ENCODE peak calls at places on chromosomes 4 and X, in seven cellular contexts. One of them, this sample, is unnamed.

GRCh38 chr4:24002641-24002966 is 112.8 kb upstream of the PPARGC1A start:
- DNase-seq in ascending aorta: no peak
- DNase-seq in brain microvascular endothelial cell: no peak
- DNase-seq in left ventricle myocardium inferior: no peak
- DNase-seq in right atrium auricular region: no peak
- DNase-seq in WERI-Rb-1: no peak
- DNase-seq in CD8-positive, alpha-beta T cell: no peak
- DNase-seq in this sample: no peak

GRCh38 chr4:117385531-117385930 is 300.2 kb upstream of the TRAM1L1 start:
- DNase-seq in right atrium auricular region: no peak
- DNase-seq in brain microvascular endothelial cell: no peak
- DNase-seq in CD8-positive, alpha-beta T cell: no peak
- DNase-seq in ascending aorta: no peak
- DNase-seq in WERI-Rb-1: no peak
- DNase-seq in left ventricle myocardium inferior: no peak
- DNase-seq in this sample: no peak

GRCh38 chr4:81194286-81194685 is 20.7 kb downstream of the PRKG2 start:
- DNase-seq in left ventricle myocardium inferior: no peak
- DNase-seq in CD8-positive, alpha-beta T cell: no peak
- DNase-seq in WERI-Rb-1: no peak
- DNase-seq in right atrium auricular region: no peak
- DNase-seq in brain microvascular endothelial cell: no peak
- DNase-seq in ascending aorta: no peak
- DNase-seq in this sample: no peak

GRCh38 chr4:145805490-145805889 is 125.5 kb downstream of the C4orf51 start:
- DNase-seq in right atrium auricular region: no peak
- DNase-seq in brain microvascular endothelial cell: peak; percentile 91
- DNase-seq in left ventricle myocardium inferior: peak; percentile 22
- DNase-seq in CD8-positive, alpha-beta T cell: no peak
- DNase-seq in ascending aorta: no peak
- DNase-seq in WERI-Rb-1: no peak
- DNase-seq in this sample: peak; percentile 93

GRCh38 chrX:16671005-16671404 is 21.0 kb downstream of the S100G start:
- DNase-seq in ascending aorta: no peak
- DNase-seq in left ventricle myocardium inferior: no peak
- DNase-seq in right atrium auricular region: no peak
- DNase-seq in WERI-Rb-1: no peak
- DNase-seq in CD8-positive, alpha-beta T cell: peak; percentile 10
- DNase-seq in brain microvascular endothelial cell: peak; percentile 53
- DNase-seq in this sample: peak; percentile 74

GRCh38 chr4:23844961-23845360 is 44.9 kb downstream of the PPARGC1A start:
- DNase-seq in CD8-positive, alpha-beta T cell: no peak
- DNase-seq in WERI-Rb-1: no peak
- DNase-seq in ascending aorta: no peak
- DNase-seq in brain microvascular endothelial cell: no peak
- DNase-seq in left ventricle myocardium inferior: no peak
- DNase-seq in right atrium auricular region: no peak
- DNase-seq in this sample: no peak

GRCh38 chrX:96761566-96761965 is 76.9 kb downstream of the DIAPH2 start:
- DNase-seq in ascending aorta: no peak
- DNase-seq in right atrium auricular region: no peak
- DNase-seq in CD8-positive, alpha-beta T cell: no peak
- DNase-seq in brain microvascular endothelial cell: no peak
- DNase-seq in left ventricle myocardium inferior: no peak
- DNase-seq in WERI-Rb-1: no peak
- DNase-seq in this sample: no peak

GRCh38 chr4:7394681-7395451 is 39.9 kb downstream of the PSAPL1 start:
- DNase-seq in WERI-Rb-1: peak; percentile 86
- DNase-seq in CD8-positive, alpha-beta T cell: peak; percentile 4
- DNase-seq in right atrium auricular region: peak; percentile 46
- DNase-seq in ascending aorta: no peak
- DNase-seq in left ventricle myocardium inferior: no peak
- DNase-seq in brain microvascular endothelial cell: no peak
- DNase-seq in this sample: no peak

GRCh38 chr4:134327274-134328122 is 125.9 kb upstream of the PABPC4L start:
- DNase-seq in right atrium auricular region: no peak
- DNase-seq in left ventricle myocardium inferior: no peak
- DNase-seq in ascending aorta: no peak
- DNase-seq in CD8-positive, alpha-beta T cell: no peak
- DNase-seq in brain microvascular endothelial cell: no peak
- DNase-seq in WERI-Rb-1: no peak
- DNase-seq in this sample: no peak

GRCh38 chr4:17111436-17111835 is 213.0 kb upstream of the LDB2 start:
- DNase-seq in ascending aorta: no peak
- DNase-seq in WERI-Rb-1: no peak
- DNase-seq in right atrium auricular region: no peak
- DNase-seq in CD8-positive, alpha-beta T cell: no peak
- DNase-seq in brain microvascular endothelial cell: no peak
- DNase-seq in left ventricle myocardium inferior: no peak
- DNase-seq in this sample: no peak

GRCh38 chr4:174317531-174317930 is 33.8 kb downstream of the CEP44 start:
- DNase-seq in WERI-Rb-1: no peak
- DNase-seq in CD8-positive, alpha-beta T cell: no peak
- DNase-seq in brain microvascular endothelial cell: no peak
- DNase-seq in left ventricle myocardium inferior: no peak
- DNase-seq in ascending aorta: no peak
- DNase-seq in right atrium auricular region: no peak
- DNase-seq in this sample: peak; percentile 56

GRCh38 chr4:19194672-19195071 is 1057.0 kb upstream of the SLIT2 start:
- DNase-seq in CD8-positive, alpha-beta T cell: no peak
- DNase-seq in ascending aorta: no peak
- DNase-seq in brain microvascular endothelial cell: no peak
- DNase-seq in right atrium auricular region: no peak
- DNase-seq in left ventricle myocardium inferior: no peak
- DNase-seq in WERI-Rb-1: no peak
- DNase-seq in this sample: no peak

GRCh38 chrX:40380649-40381488 is 199.9 kb upstream of the ATP6AP2 start:
- DNase-seq in CD8-positive, alpha-beta T cell: no peak
- DNase-seq in ascending aorta: no peak
- DNase-seq in left ventricle myocardium inferior: no peak
- DNase-seq in brain microvascular endothelial cell: no peak
- DNase-seq in right atrium auricular region: no peak
- DNase-seq in WERI-Rb-1: peak; percentile 43
- DNase-seq in this sample: no peak

GRCh38 chr4:127622923-127623754 is 9.6 kb upstream of the INTU start:
- DNase-seq in brain microvascular endothelial cell: peak; percentile 29
- DNase-seq in CD8-positive, alpha-beta T cell: no peak
- DNase-seq in right atrium auricular region: no peak
- DNase-seq in WERI-Rb-1: no peak
- DNase-seq in ascending aorta: no peak
- DNase-seq in left ventricle myocardium inferior: peak; percentile 25
- DNase-seq in this sample: peak; percentile 43

GRCh38 chr4:154617820-154618317 is 5.4 kb upstream of the FGG start:
- DNase-seq in left ventricle myocardium inferior: no peak
- DNase-seq in CD8-positive, alpha-beta T cell: no peak
- DNase-seq in ascending aorta: no peak
- DNase-seq in brain microvascular endothelial cell: no peak
- DNase-seq in WERI-Rb-1: no peak
- DNase-seq in right atrium auricular region: no peak
- DNase-seq in this sample: no peak

GRCh38 chrX:11591712-11592351 is 73.9 kb downstream of the ARHGAP6 start:
- DNase-seq in ascending aorta: no peak
- DNase-seq in left ventricle myocardium inferior: no peak
- DNase-seq in CD8-positive, alpha-beta T cell: no peak
- DNase-seq in brain microvascular endothelial cell: no peak
- DNase-seq in WERI-Rb-1: no peak
- DNase-seq in right atrium auricular region: no peak
- DNase-seq in this sample: no peak

DNA sequence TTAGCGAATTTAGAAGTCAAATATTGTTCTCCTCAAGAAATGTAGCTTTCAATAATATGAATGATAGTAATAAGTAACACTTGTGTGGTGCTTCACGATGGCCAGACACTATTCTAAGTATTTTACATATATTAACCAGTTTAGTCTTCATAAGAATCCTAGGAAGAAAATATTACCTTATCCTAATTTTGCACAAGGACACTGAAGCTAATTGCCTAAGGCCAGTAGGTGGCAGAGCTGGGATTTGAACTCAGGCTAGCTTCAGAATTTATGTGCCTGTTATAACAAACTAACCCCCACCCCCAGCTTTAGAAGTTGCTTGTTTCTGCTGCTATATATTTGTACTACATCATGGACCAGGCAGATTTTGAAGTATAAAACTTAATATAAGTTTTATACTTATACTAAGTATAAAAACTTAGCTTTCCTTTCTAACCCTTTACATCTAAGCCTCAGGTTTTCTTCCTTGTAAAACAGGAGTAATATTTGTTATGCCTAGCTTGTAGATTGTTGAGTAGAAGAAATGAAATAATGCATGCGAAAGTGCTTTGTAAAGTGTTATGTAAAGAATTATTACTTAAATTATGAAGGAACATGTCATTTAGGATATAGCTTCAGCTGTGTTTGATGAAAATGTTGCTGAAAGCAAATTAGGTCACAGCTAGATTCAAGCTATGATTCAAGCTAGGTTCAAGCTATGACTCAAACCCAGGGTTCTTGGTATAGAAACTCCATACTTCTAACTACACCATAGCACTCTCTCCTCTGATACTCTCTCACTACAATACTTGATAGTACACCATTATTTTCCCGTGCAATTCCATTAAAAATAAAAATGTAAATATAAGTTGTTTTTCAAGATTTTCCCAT is 4.2 kb upstream of the CDS1 start:
- DNase-seq in left ventricle myocardium inferior: no peak
- DNase-seq in WERI-Rb-1: peak; percentile 46
- DNase-seq in ascending aorta: no peak
- DNase-seq in right atrium auricular region: no peak
- DNase-seq in CD8-positive, alpha-beta T cell: no peak
- DNase-seq in brain microvascular endothelial cell: peak; percentile 72
- DNase-seq in this sample: peak; percentile 72
- TF ChIP-seq CTCF in left ventricle myocardium inferior: peak; percentile 61
- TF ChIP-seq CTCF in WERI-Rb-1: peak; percentile 56
- TF ChIP-seq CTCF in ascending aorta: peak; percentile 13
- TF ChIP-seq CTCF in right atrium auricular region: peak; percentile 64
- TF ChIP-seq CTCF in CD8-positive, alpha-beta T cell: peak; percentile 14
- TF ChIP-seq CTCF in brain microvascular endothelial cell: peak; percentile 83
- TF ChIP-seq CTCF in this sample: peak; percentile 77

DNA sequence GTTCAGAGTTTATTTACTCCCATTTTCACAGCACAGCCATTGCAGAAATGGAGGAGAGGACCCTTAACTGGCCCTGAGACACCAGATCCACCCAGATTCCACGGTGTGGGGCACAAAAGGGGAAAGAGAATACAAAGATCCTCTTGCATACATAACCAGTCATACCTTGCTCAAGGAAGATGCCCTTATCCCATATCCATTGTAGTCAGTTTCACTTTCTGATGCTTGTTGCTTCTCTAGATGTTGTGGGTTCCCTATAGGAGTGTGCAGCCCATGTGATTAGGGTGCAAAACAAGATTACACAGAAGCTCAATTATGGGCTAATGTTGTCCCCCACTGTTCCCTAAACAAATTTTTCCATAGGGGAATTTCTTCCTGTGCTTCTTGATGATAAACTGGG is 1309.0 kb upstream of the PABPC4L start:
- DNase-seq in ascending aorta: no peak
- DNase-seq in brain microvascular endothelial cell: no peak
- DNase-seq in CD8-positive, alpha-beta T cell: no peak
- DNase-seq in right atrium auricular region: no peak
- DNase-seq in left ventricle myocardium inferior: no peak
- DNase-seq in WERI-Rb-1: no peak
- DNase-seq in this sample: no peak
- H3K4me3 ChIP-seq in ascending aorta: no peak overlapping the region
- H3K4me3 ChIP-seq in brain microvascular endothelial cell: no peak overlapping the region
- H3K4me3 ChIP-seq in CD8-positive, alpha-beta T cell: no peak overlapping the region
- H3K4me3 ChIP-seq in right atrium auricular region: no peak overlapping the region
- H3K4me3 ChIP-seq in left ventricle myocardium inferior: no peak overlapping the region
- H3K4me3 ChIP-seq in WERI-Rb-1: no peak overlapping the region
- H3K4me3 ChIP-seq in this sample: no peak overlapping the region

GRCh38 chr4:180565856-180566431 is 1677.3 kb upstream of the TENM3 start:
- DNase-seq in right atrium auricular region: no peak
- DNase-seq in CD8-positive, alpha-beta T cell: no peak
- DNase-seq in left ventricle myocardium inferior: no peak
- DNase-seq in brain microvascular endothelial cell: no peak
- DNase-seq in WERI-Rb-1: no peak
- DNase-seq in ascending aorta: no peak
- DNase-seq in this sample: no peak
- H3K27ac ChIP-seq in right atrium auricular region: no peak overlapping the region
- H3K27ac ChIP-seq in CD8-positive, alpha-beta T cell: no peak overlapping the region
- H3K27ac ChIP-seq in left ventricle myocardium inferior: no peak overlapping the region
- H3K27ac ChIP-seq in brain microvascular endothelial cell: no peak overlapping the region
- H3K27ac ChIP-seq in WERI-Rb-1: no peak overlapping the region
- H3K27ac ChIP-seq in ascending aorta: no peak overlapping the region
- H3K27ac ChIP-seq in this sample: no peak overlapping the region

GRCh38 chr4:143377635-143378099 is 41.0 kb downstream of the GAB1 start:
- DNase-seq in ascending aorta: no peak
- DNase-seq in WERI-Rb-1: no peak
- DNase-seq in CD8-positive, alpha-beta T cell: no peak
- DNase-seq in brain microvascular endothelial cell: no peak
- DNase-seq in left ventricle myocardium inferior: no peak
- DNase-seq in right atrium auricular region: no peak
- DNase-seq in this sample: no peak

GRCh38 chr4:143374771-143375170 is 38.1 kb downstream of the GAB1 start:
- DNase-seq in right atrium auricular region: no peak
- DNase-seq in ascending aorta: no peak
- DNase-seq in brain microvascular endothelial cell: no peak
- DNase-seq in CD8-positive, alpha-beta T cell: no peak
- DNase-seq in WERI-Rb-1: no peak
- DNase-seq in left ventricle myocardium inferior: no peak
- DNase-seq in this sample: no peak

GRCh38 chr4:143380651-143381050 is 44.0 kb downstream of the GAB1 start:
- DNase-seq in CD8-positive, alpha-beta T cell: no peak
- DNase-seq in ascending aorta: no peak
- DNase-seq in left ventricle myocardium inferior: no peak
- DNase-seq in right atrium auricular region: no peak
- DNase-seq in brain microvascular endothelial cell: no peak
- DNase-seq in WERI-Rb-1: no peak
- DNase-seq in this sample: no peak

GRCh38 chr4:143372093-143372915 is 35.6 kb downstream of the GAB1 start:
- DNase-seq in left ventricle myocardium inferior: no peak
- DNase-seq in WERI-Rb-1: no peak
- DNase-seq in CD8-positive, alpha-beta T cell: no peak
- DNase-seq in brain microvascular endothelial cell: no peak
- DNase-seq in ascending aorta: no peak
- DNase-seq in right atrium auricular region: no peak
- DNase-seq in this sample: no peak

DNA sequence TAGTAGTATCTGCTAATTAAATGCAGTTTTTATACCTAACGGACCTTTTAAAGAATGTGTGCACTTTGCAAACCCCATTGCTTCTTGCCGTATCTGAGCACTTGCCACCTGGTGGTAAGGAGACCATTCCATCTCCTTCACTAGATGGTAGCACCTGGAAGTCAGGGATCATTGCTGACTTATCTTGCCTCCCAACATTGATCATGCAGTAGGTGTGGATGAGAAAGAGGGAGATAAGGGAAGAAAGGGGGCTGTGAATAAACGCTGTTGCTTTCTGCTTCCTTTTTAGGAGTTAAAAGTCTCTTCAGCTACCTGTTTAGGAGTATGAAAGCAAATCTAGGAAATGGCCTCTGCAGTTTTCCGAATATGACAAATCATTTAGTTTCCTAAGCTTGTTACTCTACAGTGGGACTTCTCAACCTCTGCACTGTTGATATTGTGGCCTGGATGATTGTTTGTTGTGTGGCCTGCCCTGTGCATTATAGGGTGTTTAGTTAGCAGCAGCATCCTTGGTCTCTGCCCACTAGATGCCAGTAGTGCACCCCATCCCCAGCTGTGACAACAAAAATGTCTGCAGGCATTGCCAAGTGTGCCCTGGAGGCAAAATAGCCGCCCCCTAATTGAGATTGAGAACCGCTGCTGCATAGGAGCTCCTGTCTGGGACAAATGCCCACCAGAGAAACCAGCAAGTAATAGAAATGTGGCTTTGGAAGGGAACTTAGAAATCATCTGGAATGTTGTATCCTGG is 38.8 kb downstream of the GAB1 start:
- DNase-seq in WERI-Rb-1: peak; percentile 34
- DNase-seq in right atrium auricular region: no peak
- DNase-seq in left ventricle myocardium inferior: peak; percentile 30
- DNase-seq in CD8-positive, alpha-beta T cell: no peak
- DNase-seq in ascending aorta: no peak
- DNase-seq in brain microvascular endothelial cell: peak; percentile 24
- DNase-seq in this sample: no peak
- TF ChIP-seq CTCF in WERI-Rb-1: peak; percentile 69
- TF ChIP-seq CTCF in right atrium auricular region: peak; percentile 64
- TF ChIP-seq CTCF in left ventricle myocardium inferior: peak; percentile 63
- TF ChIP-seq CTCF in CD8-positive, alpha-beta T cell: no peak
- TF ChIP-seq CTCF in ascending aorta: peak; percentile 28
- TF ChIP-seq CTCF in brain microvascular endothelial cell: peak; percentile 69
- TF ChIP-seq CTCF in this sample: peak; percentile 44